ENCODE peak calls at places on chromosomes 4 and X, in six cellular contexts. X is tibial nerve, N is adrenal gland, A is bronchial epithelial cell, B is MM.1S, U is astrocyte of the spinal cord. H is an unnamed sample.
A peak's percentile ranks its signal among the peaks of the same experiment; 100 is the strongest.

GRCh38 chr4:164856396-164856795 is 20.6 kb upstream of the APELA start:
- DNase-seq in A (peak; percentile 10), X (no peak), U (no peak), N (no peak), B (no peak), H (no peak)

GRCh38 chrX:9859711-9860555 is 73.7 kb downstream of the SHROOM2 start:
- DNase-seq in B (no peak), A (peak; percentile 7), N (no peak), X (no peak), U (peak; percentile 61), H (no peak)

GRCh38 chrX:96889726-96890125 is 6.0 kb downstream of the RPA4 start:
- DNase-seq in U (no peak), B (no peak), X (no peak), A (no peak), N (no peak), H (peak; percentile 21)

GRCh38 chr4:93658443-93658842 is 170.1 kb upstream of the ATOH1 start:
- DNase-seq in N (no peak), U (no peak), A (no peak), B (no peak), X (no peak), H (no peak)

GRCh38 chrX:112760697-112761096 is 79.9 kb downstream of the AMOT start:
- DNase-seq in N (no peak), B (no peak), X (no peak), U (no peak), A (no peak), H (no peak)

GRCh38 chrX:52598886-52599285 is 55.8 kb downstream of the SSX7 start:
- DNase-seq in U (no peak), A (no peak), X (no peak), N (no peak), B (no peak), H (no peak)

GRCh38 chr4:43457866-43458265 is 565.4 kb downstream of the GRXCR1 start:
- DNase-seq in N (no peak), B (no peak), U (no peak), X (no peak), A (peak; percentile 97), H (no peak)

GRCh38 chr4:7295917-7296660 is 103.8 kb downstream of the SORCS2 start:
- DNase-seq in B (no peak), U (peak; percentile 7), X (no peak), A (no peak), N (no peak), H (peak; percentile 39)

GRCh38 chr4:33996075-33996718 is 2248.1 kb downstream of the ARAP2 start:
- DNase-seq in U (peak; percentile 65), N (no peak), A (peak; percentile 21), X (no peak), B (no peak), H (no peak)

GRCh38 chrX:70998402-70999027 is 67.6 kb upstream of the SLC7A3 start:
- DNase-seq in A (peak; percentile 88), U (peak; percentile 43), N (peak; percentile 28), X (no peak), B (no peak), H (peak; percentile 73)

GRCh38 chr4:76753814-76754213 is 144.1 kb downstream of the SOWAHB start:
- DNase-seq in U (peak; percentile 93), N (no peak), X (no peak), A (peak; percentile 80), B (no peak), H (peak; percentile 84)

GRCh38 chr4:1898681-1899080 is 27.5 kb downstream of the NSD2 start:
- DNase-seq in N (no peak), A (no peak), B (no peak), U (no peak), X (no peak), H (no peak)

GRCh38 chr4:1898007-1898406 is 26.8 kb downstream of the NSD2 start:
- DNase-seq in A (no peak), B (no peak), X (no peak), U (no peak), N (no peak), H (no peak)

GRCh38 chr4:1900087-1900433 is 28.9 kb downstream of the NSD2 start:
- DNase-seq in B (no peak), A (no peak), U (no peak), X (no peak), N (no peak), H (no peak)

GRCh38 chr4:1900624-1901023 is 29.4 kb downstream of the NSD2 start:
- DNase-seq in U (no peak), N (no peak), X (no peak), B (no peak), A (no peak), H (no peak)

GRCh38 chr4:1899149-1900086 is 28.2 kb downstream of the NSD2 start:
- DNase-seq in A (peak; percentile 55), B (peak; percentile 81), N (peak; percentile 68), X (peak; percentile 17), U (peak; percentile 75), H (peak; percentile 86)
- H3K4me3 ChIP-seq in A (no peak overlapping the region), B (no peak overlapping the region), N (no peak overlapping the region), X (no peak overlapping the region), U (no peak overlapping the region), H (no peak overlapping the region)

GRCh38 chr4:187227907-187228699 is 504.4 kb upstream of the FAT1 start:
- DNase-seq in B (no peak), N (no peak), U (peak; percentile 6), X (no peak), A (peak; percentile 83), H (no peak)

GRCh38 chr4:187218705-187219245 is 495.1 kb upstream of the FAT1 start:
- DNase-seq in N (no peak), B (no peak), X (no peak), U (no peak), A (no peak), H (peak; percentile 1)

DNA sequence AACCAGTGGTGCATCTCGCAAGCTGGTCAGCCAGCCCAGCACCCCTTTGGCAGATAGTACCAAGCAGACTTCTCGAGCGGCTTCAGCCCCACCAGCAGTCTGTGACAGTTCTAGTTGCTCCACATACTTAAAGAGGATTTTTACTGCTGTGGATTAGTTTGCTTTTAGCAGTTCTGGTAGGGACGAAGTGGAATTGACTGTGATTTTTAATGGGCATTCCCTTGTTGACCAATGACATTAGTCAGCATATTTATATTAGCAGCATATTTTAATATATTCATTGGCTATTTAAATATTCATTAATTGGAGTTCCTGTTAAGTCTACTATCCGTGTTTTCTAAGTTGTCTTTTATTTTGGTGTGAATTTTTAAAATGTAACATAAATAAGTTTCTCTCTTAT is 500.9 kb upstream of the FAT1 start:
- DNase-seq in N (no peak), B (no peak), A (no peak), X (no peak), U (no peak), H (no peak)
- H3K4me3 ChIP-seq in N (no peak overlapping the region), B (no peak overlapping the region), A (no peak overlapping the region), X (no peak overlapping the region), U (no peak overlapping the region), H (no peak overlapping the region)

GRCh38 chrX:119488749-119489148 is 20.5 kb downstream of the SLC25A5 start:
- DNase-seq in A (no peak), X (peak; percentile 26), B (peak; percentile 53), U (peak; percentile 46), N (peak; percentile 45), H (peak; percentile 68)
- H3K4me3 ChIP-seq in A (no peak overlapping the region), X (no peak overlapping the region), B (no peak overlapping the region), U (no peak overlapping the region), N (no peak overlapping the region), H (no peak overlapping the region)

GRCh38 chr4:107896651-107897050 is 34.7 kb upstream of the CYP2U1 start:
- DNase-seq in U (no peak), X (no peak), A (no peak), N (no peak), B (no peak), H (no peak)

GRCh38 chr4:107894138-107894603 is 37.2 kb upstream of the CYP2U1 start:
- DNase-seq in U (no peak), N (no peak), A (no peak), X (no peak), B (no peak), H (no peak)

GRCh38 chr4:107897823-107898222 is 33.5 kb upstream of the CYP2U1 start:
- DNase-seq in X (no peak), N (no peak), A (peak; percentile 29), B (no peak), U (no peak), H (no peak)

GRCh38 chr4:107893171-107894137 is 37.9 kb upstream of the CYP2U1 start:
- DNase-seq in X (no peak), U (no peak), A (peak; percentile 74), N (no peak), B (no peak), H (peak; percentile 63)

DNA sequence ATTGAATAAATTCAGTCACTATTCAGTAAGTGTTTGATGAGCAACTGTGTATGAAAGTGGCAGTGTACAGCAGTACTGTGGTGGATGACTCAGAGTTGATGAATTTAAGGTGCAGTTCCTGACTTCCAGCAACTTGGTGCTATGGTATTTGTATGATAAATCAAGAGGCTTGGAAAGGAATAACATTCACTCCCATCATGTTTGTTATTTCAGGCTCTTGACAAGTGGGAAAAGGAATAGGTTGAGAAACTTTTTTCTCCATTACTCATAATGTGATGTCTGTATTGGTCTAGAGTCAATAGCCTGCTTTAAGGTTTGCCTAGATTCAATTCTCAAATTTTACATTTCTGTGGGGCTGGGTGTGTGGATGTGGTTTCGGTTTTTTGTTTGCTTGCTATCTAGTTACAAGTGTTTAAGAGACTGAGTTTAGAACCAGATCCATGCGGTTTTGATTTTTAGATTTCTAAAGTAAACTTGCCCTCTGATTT is 35.1 kb upstream of the CYP2U1 start:
- DNase-seq in U (peak; percentile 97), N (no peak), B (no peak), X (no peak), A (peak; percentile 100), H (peak; percentile 97)
- H3K4me3 ChIP-seq in U (no peak overlapping the region), N (no peak overlapping the region), B (no peak overlapping the region), X (no peak overlapping the region), A (no peak overlapping the region), H (no peak overlapping the region)

DNA sequence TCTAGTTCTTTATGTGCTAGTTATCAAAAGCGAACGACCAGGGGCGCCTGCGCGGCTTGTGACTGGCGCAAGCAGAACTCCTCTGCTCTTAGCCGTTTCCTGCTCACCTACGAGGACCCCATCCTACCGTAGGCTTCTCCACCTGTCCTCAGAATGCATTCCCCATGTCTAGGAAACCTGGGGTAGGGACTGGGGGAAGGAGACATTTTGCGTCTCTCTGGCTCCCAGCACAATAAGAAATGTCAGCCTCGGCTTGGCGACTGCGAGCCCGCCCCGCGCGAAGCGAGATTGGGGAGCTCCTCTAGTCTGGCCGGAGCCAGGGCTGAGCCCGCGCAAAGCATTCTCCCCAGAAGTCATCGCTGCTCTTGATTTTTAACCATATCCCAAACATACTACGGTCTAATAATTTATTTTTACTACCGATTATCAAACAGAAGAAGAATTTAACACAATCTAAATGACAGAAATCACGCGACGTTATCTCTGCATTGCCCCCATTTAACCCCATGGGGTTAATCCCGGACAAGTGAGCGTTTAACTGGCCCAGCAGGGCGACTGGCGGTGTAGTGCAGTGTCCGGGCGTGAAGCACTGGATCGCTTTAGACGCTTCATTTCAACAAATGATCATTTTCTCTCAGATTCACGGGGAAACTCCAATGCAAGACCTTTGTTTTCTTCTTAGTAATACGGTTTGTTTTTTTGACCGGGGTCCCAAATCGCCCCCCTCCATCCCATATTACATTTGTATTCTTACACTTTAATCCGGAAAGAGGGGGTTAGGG is 7.9 kb upstream of the PITX2 start:
- DNase-seq in A (no peak), B (no peak), N (no peak), U (no peak), X (no peak), H (no peak)
- H3K4me3 ChIP-seq in A (no peak overlapping the region), B (no peak overlapping the region), N (no peak overlapping the region), U (no peak overlapping the region), X (no peak overlapping the region), H (no peak overlapping the region)

H was measured in cardiac fibroblast.